ENCODE peak calls at places on chromosomes 7 and 10, in six cellular contexts. T, I, Y, F, S and U are unnamed samples.

GRCh38 chr7:31488562-31489203 is 25.2 kb upstream of the ITPRID1 start:
- DNase-seq in T (peak), I (no peak), Y (peak), F (peak), S (peak), U (peak)

GRCh38 chr7:157465597-157466348 is 129.0 kb downstream of the DNAJB6 start:
- DNase-seq in T (no peak), I (no peak), Y (no peak), F (no peak), S (no peak), U (no peak)

GRCh38 chr10:679556-679955 is 9.9 kb downstream of the DIP2C start:
- DNase-seq in T (no peak), I (no peak), Y (no peak), F (no peak), S (no peak), U (no peak)

GRCh38 chr7:504221-505081 is 15.2 kb downstream of the PDGFA start:
- DNase-seq in T (no peak), I (no peak), Y (no peak), F (no peak), S (no peak), U (no peak)

GRCh38 chr7:139557857-139558581 is 34.5 kb downstream of the CLEC2L start:
- DNase-seq in T (peak), I (no peak), Y (no peak), F (peak), S (no peak), U (peak)

GRCh38 chr7:1593091-1593866 is 23.4 kb upstream of the PSMG3 start:
- DNase-seq in T (peak), I (no peak), Y (no peak), F (no peak), S (no peak), U (peak)

GRCh38 chr10:98694863-98695262 is 248.1 kb upstream of the HPS1 start:
- DNase-seq in T (peak), I (no peak), Y (no peak), F (no peak), S (no peak), U (no peak)

GRCh38 chr10:4720463-4720862 is 105.5 kb upstream of the AKR1E2 start:
- DNase-seq in T (peak), I (peak), Y (no peak), F (no peak), S (no peak), U (no peak)

GRCh38 chr7:30309302-30309701 is 24.9 kb downstream of the ZNRF2 start:
- DNase-seq in T (no peak), I (no peak), Y (no peak), F (no peak), S (no peak), U (no peak)

GRCh38 chr10:80382989-80383388 is 25.4 kb upstream of the PRXL2A start:
- DNase-seq in T (peak), I (peak), Y (peak), F (peak), S (no peak), U (peak)

GRCh38 chr10:86649471-86650150 is 4.7 kb upstream of the OPN4 start:
- DNase-seq in T (no peak), I (no peak), Y (no peak), F (no peak), S (no peak), U (peak)

GRCh38 chr7:98404840-98405239 is 4.0 kb upstream of the BAIAP2L1 start:
- DNase-seq in T (no peak), I (no peak), Y (no peak), F (peak), S (no peak), U (no peak)
- H3K23ac ChIP-seq in T (no peak), I (no peak), Y (no peak), F (no peak), S (no peak), U (no peak)

GRCh38 chr10:43960477-43960876 is 311.8 kb upstream of the ZNF32 start:
- DNase-seq in T (no peak), I (no peak), Y (no peak), F (no peak), S (no peak), U (no peak)

GRCh38 chr10:43961523-43962345 is 313.1 kb upstream of the ZNF32 start:
- DNase-seq in T (peak), I (no peak), Y (no peak), F (no peak), S (no peak), U (no peak)

GRCh38 chr10:43959854-43960415 is 311.3 kb upstream of the ZNF32 start:
- DNase-seq in T (no peak), I (no peak), Y (no peak), F (no peak), S (no peak), U (no peak)

GRCh38 chr10:43962346-43963191 is 313.9 kb upstream of the ZNF32 start:
- DNase-seq in T (peak), I (peak), Y (no peak), F (no peak), S (no peak), U (no peak)

DNA sequence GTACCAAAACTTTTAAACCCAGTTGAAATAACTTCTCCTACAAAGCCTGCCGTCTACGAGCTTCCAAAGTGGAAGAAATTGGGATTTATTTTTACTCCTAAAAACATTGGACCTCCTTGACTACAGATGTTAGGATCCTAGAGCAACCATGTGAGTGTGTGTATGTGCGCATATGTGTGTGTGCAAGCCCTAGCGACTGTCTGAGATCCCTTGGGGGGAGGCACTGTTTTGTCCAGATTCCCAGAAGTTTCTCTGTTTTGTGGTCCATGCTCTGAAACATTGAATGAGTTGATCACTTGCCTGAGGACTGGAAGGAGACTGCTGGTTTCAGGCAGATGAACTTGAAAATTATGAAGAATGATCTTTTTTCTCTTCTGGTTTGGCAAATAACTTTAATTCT is 312.3 kb upstream of the ZNF32 start:
- DNase-seq in T (peak), I (no peak), Y (no peak), F (no peak), S (no peak), U (no peak)
- H2BK120ac ChIP-seq in T (no peak), I (no peak), Y (no peak), F (no peak), S (no peak), U (no peak)

DNA sequence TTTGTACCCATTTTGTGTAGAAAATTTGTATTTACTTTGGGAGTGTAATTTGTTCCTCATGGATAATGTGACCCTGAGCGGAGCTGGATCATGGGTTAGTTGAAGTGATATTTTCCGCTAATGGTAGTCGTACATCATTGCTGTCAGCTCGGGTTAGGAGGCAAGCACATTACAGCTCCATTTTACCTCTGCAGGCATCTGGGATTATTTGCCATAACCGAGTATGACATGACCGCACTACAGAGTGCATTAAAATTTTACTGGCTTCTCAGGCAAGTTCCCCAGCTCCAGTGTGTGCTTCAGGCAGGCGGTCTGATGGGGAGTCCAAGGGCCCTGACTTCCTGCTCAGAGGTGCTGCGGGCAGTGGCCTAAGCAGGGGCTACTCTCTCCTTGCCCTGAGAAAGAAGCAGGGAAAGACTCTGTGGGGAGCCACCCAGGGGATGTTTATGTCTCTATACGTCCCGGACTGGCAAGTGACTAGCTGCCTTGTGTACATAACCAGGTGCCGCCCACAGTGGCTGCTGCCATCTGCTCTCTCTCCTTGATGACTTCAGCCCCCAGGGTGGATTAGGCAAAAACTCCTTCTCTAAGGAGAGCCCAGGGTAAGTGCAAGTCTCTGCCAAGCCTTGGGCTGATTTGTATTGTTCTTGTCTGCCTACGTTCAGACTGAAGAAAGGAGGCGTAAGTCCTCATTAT is 685.3 kb upstream of the GALNT17 start:
- DNase-seq in T (no peak), I (no peak), Y (no peak), F (no peak), S (no peak), U (no peak)
- H3K23ac ChIP-seq in T (no peak), I (no peak), Y (no peak), F (no peak), S (no peak), U (no peak)

GRCh38 chr7:159138508-159138907 is 6.2 kb downstream of the VIPR2 start:
- DNase-seq in T (no peak), I (no peak), Y (no peak), F (no peak), S (no peak), U (no peak)

GRCh38 chr7:159137906-159138305 is 6.8 kb downstream of the VIPR2 start:
- DNase-seq in T (no peak), I (no peak), Y (no peak), F (no peak), S (no peak), U (peak)

GRCh38 chr7:159136846-159137245 is 7.8 kb downstream of the VIPR2 start:
- DNase-seq in T (no peak), I (no peak), Y (no peak), F (no peak), S (no peak), U (peak)

GRCh38 chr7:159136013-159136412 is 8.7 kb downstream of the VIPR2 start:
- DNase-seq in T (no peak), I (no peak), Y (no peak), F (no peak), S (no peak), U (no peak)

DNA sequence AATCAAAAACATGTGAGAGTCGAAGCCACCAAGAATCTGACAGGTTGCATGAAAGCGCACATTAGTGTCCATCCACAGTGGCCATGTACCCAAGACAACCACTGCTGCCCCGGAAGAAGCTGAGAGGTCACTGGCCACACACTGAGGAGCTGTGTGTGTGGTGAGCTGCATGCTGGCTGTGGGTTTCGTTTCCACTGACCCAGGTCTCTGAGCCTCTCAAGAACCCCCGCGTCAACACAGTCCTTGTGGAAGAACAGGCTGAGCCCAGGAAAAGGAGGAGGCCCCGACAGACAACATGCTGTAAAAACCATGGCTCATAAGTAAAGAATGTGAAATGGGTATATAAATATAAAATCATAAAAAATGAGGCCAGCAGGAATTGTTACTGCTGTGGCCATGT is 8.2 kb downstream of the VIPR2 start:
- DNase-seq in T (no peak), I (no peak), Y (no peak), F (no peak), S (no peak), U (peak)
- H2BK120ac ChIP-seq in T (no peak), I (no peak), Y (no peak), F (no peak), S (no peak), U (no peak)

DNA sequence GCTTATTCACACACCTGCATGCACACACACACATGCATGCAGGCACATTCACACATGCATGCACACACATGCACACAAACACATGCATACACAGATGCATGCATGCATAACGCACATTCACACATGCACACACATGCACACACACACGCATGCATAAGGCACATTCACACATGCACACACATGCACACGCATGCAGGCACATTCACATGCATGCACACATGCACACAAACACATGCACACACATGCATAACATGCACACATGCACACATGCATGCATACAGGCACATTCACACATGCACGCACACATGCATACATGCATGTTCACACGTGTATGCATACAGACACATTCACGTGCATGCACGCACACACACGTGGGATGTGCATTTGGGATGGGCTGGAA is 165.8 kb downstream of the PAXIP1 start:
- DNase-seq in T (no peak), I (no peak), Y (no peak), F (no peak), S (no peak), U (no peak)
- H3K23ac ChIP-seq in T (no peak), I (no peak), Y (peak), F (no peak), S (peak), U (peak)